ENCODE peak calls at places on chromosomes 6 and 20, in seven cellular contexts. O is neuronal stem cell, A is IMR-90, T is mesendoderm, C is H9, R is mesenchymal stem cell, L is H1. B is an unnamed sample.

GRCh38 chr20:9035129-9035528 is 33.8 kb upstream of the PLCB4 start:
- DNase-seq in C (no peak), T (peak), L (no peak), O (no peak), A (peak), R (peak), B (peak)

GRCh38 chr6:167115054-167115453 is 7.8 kb upstream of the CCR6 start:
- DNase-seq in C (no peak), A (no peak), L (no peak), R (no peak), T (no peak), O (no peak), B (no peak)

GRCh38 chr6:112400282-112400681 is 53.2 kb downstream of the RFPL4B start:
- DNase-seq in O (no peak), R (no peak), L (no peak), T (no peak), A (no peak), C (no peak), B (no peak)

GRCh38 chr20:602357-602970 is 7.6 kb downstream of the TCF15 start:
- DNase-seq in C (no peak), L (no peak), T (no peak), A (no peak), R (no peak), O (no peak), B (no peak)

GRCh38 chr6:84681693-84682326 is 82.6 kb downstream of the TBX18 start:
- DNase-seq in R (no peak), A (no peak), O (no peak), L (no peak), T (no peak), C (no peak), B (no peak)

GRCh38 chr6:116513224-116513875 is 1.9 kb downstream of the CALHM5 start:
- DNase-seq in T (no peak), A (no peak), C (no peak), R (no peak), O (no peak), L (no peak), B (peak)

GRCh38 chr6:6556738-6557503 is 31.6 kb upstream of the LY86 start:
- DNase-seq in A (peak), O (peak), T (peak), C (peak), L (peak), R (peak), B (peak)

GRCh38 chr6:139881728-139882211 is 507.3 kb upstream of the CITED2 start:
- DNase-seq in C (peak), A (peak), R (peak), L (peak), O (no peak), T (peak), B (peak)

GRCh38 chr20:6882911-6883310 is 115.4 kb downstream of the BMP2 start:
- DNase-seq in T (no peak), R (no peak), L (no peak), C (no peak), O (no peak), A (no peak), B (peak)

GRCh38 chr6:117906454-117906904 is 585 bp upstream of the SLC35F1 start:
- DNase-seq in L (no peak), R (no peak), C (no peak), O (no peak), T (no peak), A (no peak), B (no peak)

GRCh38 chr6:105346052-105346451 is 56.8 kb downstream of the PREP start:
- DNase-seq in C (no peak), O (no peak), A (peak), L (no peak), T (peak), R (peak), B (peak)

GRCh38 chr6:122297010-122297409 is 102.4 kb upstream of the HSF2 start:
- DNase-seq in T (no peak), C (no peak), A (no peak), L (no peak), O (no peak), R (no peak), B (no peak)

GRCh38 chr6:158667360-158667981 is 17.6 kb downstream of the SYTL3 start:
- DNase-seq in R (no peak), L (no peak), C (no peak), A (no peak), T (no peak), O (no peak), B (no peak)

GRCh38 chr6:144931172-144932035 is 646.3 kb downstream of the UTRN start:
- DNase-seq in A (peak), C (peak), R (peak), T (peak), L (peak), O (no peak), B (peak)

GRCh38 chr6:2791124-2792050 is 26.2 kb downstream of the WRNIP1 start:
- DNase-seq in C (peak), A (peak), L (no peak), T (peak), O (peak), R (peak), B (peak)

GRCh38 chr6:17394192-17394611 is 807 bp downstream of the CAP2 start:
- DNase-seq in C (peak), T (peak), O (no peak), R (peak), L (peak), A (peak), B (peak)

GRCh38 chr6:156464100-156464878 is 312.9 kb upstream of the ARID1B start:
- DNase-seq in R (no peak), O (no peak), A (no peak), C (no peak), T (no peak), L (no peak), B (no peak)

GRCh38 chr20:34871966-34872603 is 571 bp downstream of the GGT7 start:
- DNase-seq in A (no peak), T (no peak), C (no peak), L (no peak), O (no peak), R (no peak), B (no peak)

GRCh38 chr20:24746351-24746685 is 202.8 kb upstream of the CST7 start:
- DNase-seq in C (peak), A (no peak), O (no peak), R (no peak), L (no peak), T (no peak), B (no peak)

GRCh38 chr20:32972181-32973076 is 31.8 kb downstream of the SUN5 start:
- DNase-seq in R (no peak), A (no peak), L (peak), C (peak), T (peak), O (no peak), B (no peak)

GRCh38 chr6:156557269-156557885 is 219.8 kb upstream of the ARID1B start:
- DNase-seq in O (no peak), R (no peak), L (no peak), C (peak), T (peak), A (peak), B (no peak)

GRCh38 chr6:123803862-123804681 is at the start of gene NKAIN2:
- DNase-seq in C (peak), T (peak), L (peak), A (no peak), O (peak), R (peak), B (no peak)

GRCh38 chr6:11822346-11822745 is 43.7 kb upstream of the ADTRP start:
- DNase-seq in R (no peak), O (no peak), C (no peak), T (no peak), A (no peak), L (no peak), B (no peak)

GRCh38 chr20:38395165-38395564 is 40.0 kb downstream of the SNHG17 start:
- DNase-seq in A (no peak), L (no peak), C (no peak), O (no peak), T (no peak), R (peak), B (no peak)

GRCh38 chr20:17967595-17968365 is 814 bp downstream of the SNX5 start:
- DNase-seq in C (no peak), T (peak), L (no peak), O (no peak), R (peak), A (peak), B (peak)

GRCh38 chr6:140809694-140810101 is 1323.0 kb upstream of the GJE1 start:
- DNase-seq in A (no peak), R (peak), C (no peak), T (no peak), L (no peak), O (no peak), B (peak)

GRCh38 chr20:63382551-63383300 is 21.6 kb upstream of the CHRNA4 start:
- DNase-seq in O (no peak), C (no peak), T (no peak), A (no peak), L (no peak), R (no peak), B (no peak)

GRCh38 chr20:32336918-32337347 is 21.2 kb upstream of the ASXL1 start:
- DNase-seq in L (no peak), T (peak), A (peak), C (no peak), R (peak), O (no peak), B (peak)

GRCh38 chr20:43586641-43587040 is 4.1 kb upstream of the IFT52 start:
- DNase-seq in A (no peak), T (no peak), L (no peak), R (no peak), C (no peak), O (no peak), B (no peak)

GRCh38 chr6:166781331-166781730 is 154.3 kb upstream of the RPS6KA2 start:
- DNase-seq in O (no peak), A (no peak), R (no peak), C (no peak), T (no peak), L (no peak), B (no peak)

GRCh38 chr6:24981385-24981758 is 45.6 kb upstream of the RIPOR2 start:
- DNase-seq in O (no peak), T (peak), A (peak), R (peak), C (peak), L (peak), B (no peak)

GRCh38 chr6:44705611-44706010 is 318.1 kb downstream of the CDC5L start:
- DNase-seq in T (no peak), R (no peak), A (no peak), C (no peak), O (no peak), L (no peak), B (no peak)

GRCh38 chr20:17680836-17681740 is 954 bp downstream of the RRBP1 start:
- DNase-seq in R (peak), A (peak), O (peak), T (peak), L (peak), C (peak), B (peak)

GRCh38 chr6:34362909-34363713 is 29.4 kb downstream of the NUDT3 start:
- DNase-seq in L (no peak), R (no peak), C (no peak), O (no peak), A (no peak), T (no peak), B (no peak)

DNA sequence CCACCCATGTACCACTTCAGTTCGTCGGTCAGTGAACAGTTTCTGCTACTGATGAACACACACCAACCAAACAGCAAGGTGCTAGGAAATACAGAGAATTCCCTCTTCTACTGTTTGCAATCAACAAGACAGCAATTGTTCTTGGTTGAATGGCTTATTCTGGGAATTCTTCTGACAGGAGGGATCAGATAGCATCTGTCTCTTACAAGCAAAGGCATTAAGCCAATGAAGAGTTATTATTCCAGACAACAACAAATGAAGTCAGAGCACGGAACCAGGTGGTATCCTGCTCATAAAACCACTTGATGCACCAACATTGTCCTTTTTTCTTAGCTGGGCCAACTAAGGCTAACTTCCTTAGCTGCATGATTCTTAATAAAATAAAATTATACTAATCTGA is 37.8 kb downstream of the PTPRK start:
- DNase-seq in T (peak), C (no peak), O (no peak), R (no peak), A (no peak), L (no peak), B (no peak)
- H3K18ac ChIP-seq in T (no peak), C (no peak), O (no peak), R (no peak), A (no peak), L (no peak), B (no peak)

GRCh38 chr6:26422329-26422728 is 18.0 kb upstream of the BTN3A3 start:
- DNase-seq in L (no peak), R (no peak), T (no peak), O (no peak), C (no peak), A (no peak), B (no peak)
- H3K9ac ChIP-seq in L (no peak), R (peak), T (no peak), O (no peak), C (no peak), A (peak), B (no peak)

GRCh38 chr6:106591111-106591825 is 38.0 kb downstream of the RTN4IP1 start:
- DNase-seq in O (no peak), L (no peak), T (peak), R (peak), A (peak), C (no peak), B (peak)
- H3K18ac ChIP-seq in O (no peak), L (no peak), T (no peak), R (no peak), A (peak), C (no peak), B (no peak)

GRCh38 chr6:82067021-82067420 is 180.5 kb downstream of the IBTK start:
- DNase-seq in C (no peak), A (peak), T (no peak), O (no peak), L (no peak), R (no peak), B (no peak)
- H3K9ac ChIP-seq in C (no peak), A (no peak), T (no peak), O (no peak), L (no peak), R (no peak), B (no peak)

GRCh38 chr20:58091810-58092209 is 136.6 kb downstream of the ANKRD60 start:
- DNase-seq in T (no peak), O (no peak), R (no peak), L (no peak), C (no peak), A (no peak), B (no peak)
- H3K18ac ChIP-seq in T (no peak), O (no peak), R (no peak), L (no peak), C (no peak), A (no peak), B (no peak)

GRCh38 chr20:50022676-50023075 is 39.9 kb downstream of the SNAI1 start:
- DNase-seq in T (no peak), A (no peak), R (no peak), C (no peak), L (no peak), O (no peak), B (no peak)
- H3K9ac ChIP-seq in T (no peak), A (no peak), R (no peak), C (no peak), L (no peak), O (no peak), B (no peak)

GRCh38 chr6:56909115-56909907 is 45.6 kb upstream of the BEND6 start:
- DNase-seq in C (no peak), R (no peak), O (no peak), A (peak), L (no peak), T (no peak), B (no peak)
- H3K18ac ChIP-seq in C (no peak), R (no peak), O (no peak), A (no peak), L (no peak), T (no peak), B (no peak)

DNA sequence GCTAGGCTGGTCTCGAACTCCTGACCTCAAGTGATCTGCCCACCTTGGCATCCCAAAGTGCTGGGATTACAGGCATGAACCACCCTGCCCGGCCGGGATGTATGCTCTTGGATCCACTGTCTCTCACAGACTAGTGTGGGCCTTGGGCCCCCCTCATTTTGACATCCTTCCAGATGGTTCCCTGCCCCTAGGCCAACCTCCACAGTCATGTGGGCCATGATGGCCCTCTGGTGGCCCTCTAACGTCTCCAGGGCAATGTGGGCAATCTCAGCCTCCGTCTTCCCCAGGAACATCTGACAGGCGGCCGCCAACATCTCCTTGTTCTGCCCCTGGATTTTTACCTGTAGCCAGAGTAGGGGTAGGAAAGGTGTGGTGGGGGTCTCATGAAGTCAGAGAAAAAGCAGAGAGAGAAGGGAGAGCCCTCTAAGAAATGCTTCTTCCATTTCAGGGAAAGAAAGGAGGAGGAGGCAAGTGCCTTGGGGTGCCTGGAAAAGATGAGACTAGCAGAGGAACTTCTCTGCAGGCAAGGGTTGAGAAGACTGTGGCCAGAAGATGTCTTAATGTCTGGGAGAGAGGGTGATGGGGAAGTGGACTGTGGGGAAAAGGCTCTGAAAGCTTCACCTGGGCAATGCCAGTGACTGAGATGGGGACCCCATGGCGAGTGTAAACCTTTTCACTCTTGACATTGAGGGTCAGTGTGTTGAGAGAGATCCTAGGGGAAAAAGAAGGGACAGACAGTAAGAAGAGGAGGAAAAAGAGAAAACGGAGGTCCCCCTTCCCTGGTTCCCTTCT is 1.3 kb downstream of the FLOT1 start:
- DNase-seq in L (no peak), C (no peak), R (peak), T (no peak), O (no peak), A (peak), B (no peak)
- H3K9ac ChIP-seq in L (peak), C (peak), R (peak), T (peak), O (peak), A (peak), B (no peak)

DNA sequence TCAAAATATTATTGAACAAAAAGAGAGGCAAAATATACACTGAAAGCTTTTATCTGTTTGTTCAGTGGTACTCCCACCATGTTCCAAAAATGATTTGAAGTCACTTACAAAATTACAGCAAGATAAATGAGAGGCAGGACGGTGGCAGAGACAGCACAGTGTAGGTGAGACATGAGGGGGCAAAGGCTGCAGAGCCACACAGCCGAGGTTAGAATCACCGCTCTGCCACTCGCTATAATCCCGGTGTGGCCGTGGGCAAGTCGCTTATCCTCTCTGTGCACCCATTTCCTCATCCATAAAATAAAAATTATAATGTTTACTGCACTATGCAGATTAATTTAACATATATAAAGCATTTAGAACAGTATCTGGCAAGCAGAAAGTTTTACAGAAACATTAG is 140.1 kb upstream of the BEND6 start:
- DNase-seq in R (no peak), T (no peak), O (no peak), A (no peak), C (no peak), L (no peak), B (no peak)
- H3K18ac ChIP-seq in R (no peak), T (no peak), O (no peak), A (no peak), C (no peak), L (no peak), B (no peak)

B was measured in trophoblast cell.